ENCODE peak calls at places on chromosomes 13 and 19, in seven cellular contexts. One of them, this sample, is unnamed.

GRCh38 chr13:51935326-51936171 is 73.8 kb downstream of the CCDC70 start:
- DNase-seq in stimulated activated CD8-positive, alpha-beta memory T cell treated with anti-CD3 and anti-CD28 coated beads, Interleukin-12 subunit alpha, Interleukin-12 subunit beta, amount 100 ng/mL, for 4 hours: no peak
- DNase-seq in iPS DF 6.9: no peak
- DNase-seq in anterior cingulate cortex: no peak
- DNase-seq in WTC11: peak
- DNase-seq in stimulated activated CD4-positive, alpha-beta T cell treated with anti-CD3 and anti-CD28 coated beads, Interleukin-1b, Interleukin-23, amount 100 ng/mL, for 1 hour: no peak
- DNase-seq in cardiac muscle cell: peak
- DNase-seq in this sample: peak

GRCh38 chr13:51684076-51684475 is 99.8 kb downstream of the WDFY2 start:
- DNase-seq in iPS DF 6.9: no peak
- DNase-seq in stimulated activated CD8-positive, alpha-beta memory T cell treated with anti-CD3 and anti-CD28 coated beads, Interleukin-12 subunit alpha, Interleukin-12 subunit beta, amount 100 ng/mL, for 4 hours: no peak
- DNase-seq in cardiac muscle cell: peak
- DNase-seq in anterior cingulate cortex: no peak
- DNase-seq in stimulated activated CD4-positive, alpha-beta T cell treated with anti-CD3 and anti-CD28 coated beads, Interleukin-1b, Interleukin-23, amount 100 ng/mL, for 1 hour: no peak
- DNase-seq in WTC11: no peak
- DNase-seq in this sample: no peak

GRCh38 chr13:66665991-66666390 is 564.1 kb downstream of the PCDH9 start:
- DNase-seq in stimulated activated CD4-positive, alpha-beta T cell treated with anti-CD3 and anti-CD28 coated beads, Interleukin-1b, Interleukin-23, amount 100 ng/mL, for 1 hour: no peak
- DNase-seq in anterior cingulate cortex: no peak
- DNase-seq in WTC11: peak
- DNase-seq in stimulated activated CD8-positive, alpha-beta memory T cell treated with anti-CD3 and anti-CD28 coated beads, Interleukin-12 subunit alpha, Interleukin-12 subunit beta, amount 100 ng/mL, for 4 hours: no peak
- DNase-seq in cardiac muscle cell: peak
- DNase-seq in iPS DF 6.9: peak
- DNase-seq in this sample: peak

GRCh38 chr13:51148952-51149573 is 38.0 kb upstream of the C13orf42 start:
- DNase-seq in anterior cingulate cortex: no peak
- DNase-seq in stimulated activated CD8-positive, alpha-beta memory T cell treated with anti-CD3 and anti-CD28 coated beads, Interleukin-12 subunit alpha, Interleukin-12 subunit beta, amount 100 ng/mL, for 4 hours: no peak
- DNase-seq in iPS DF 6.9: no peak
- DNase-seq in stimulated activated CD4-positive, alpha-beta T cell treated with anti-CD3 and anti-CD28 coated beads, Interleukin-1b, Interleukin-23, amount 100 ng/mL, for 1 hour: no peak
- DNase-seq in cardiac muscle cell: peak
- DNase-seq in WTC11: peak
- DNase-seq in this sample: peak

GRCh38 chr13:89845874-89846273 is 1501.6 kb upstream of the MIR17HG start:
- DNase-seq in anterior cingulate cortex: no peak
- DNase-seq in stimulated activated CD8-positive, alpha-beta memory T cell treated with anti-CD3 and anti-CD28 coated beads, Interleukin-12 subunit alpha, Interleukin-12 subunit beta, amount 100 ng/mL, for 4 hours: no peak
- DNase-seq in WTC11: no peak
- DNase-seq in cardiac muscle cell: no peak
- DNase-seq in stimulated activated CD4-positive, alpha-beta T cell treated with anti-CD3 and anti-CD28 coated beads, Interleukin-1b, Interleukin-23, amount 100 ng/mL, for 1 hour: no peak
- DNase-seq in iPS DF 6.9: no peak
- DNase-seq in this sample: no peak

GRCh38 chr13:39415403-39415802 is 187.6 kb downstream of the LHFPL6 start:
- DNase-seq in WTC11: peak
- DNase-seq in cardiac muscle cell: peak
- DNase-seq in iPS DF 6.9: no peak
- DNase-seq in stimulated activated CD4-positive, alpha-beta T cell treated with anti-CD3 and anti-CD28 coated beads, Interleukin-1b, Interleukin-23, amount 100 ng/mL, for 1 hour: no peak
- DNase-seq in anterior cingulate cortex: no peak
- DNase-seq in stimulated activated CD8-positive, alpha-beta memory T cell treated with anti-CD3 and anti-CD28 coated beads, Interleukin-12 subunit alpha, Interleukin-12 subunit beta, amount 100 ng/mL, for 4 hours: no peak
- DNase-seq in this sample: peak

GRCh38 chr19:10061717-10062310 is 24.3 kb upstream of the SHFL start:
- DNase-seq in cardiac muscle cell: peak
- DNase-seq in WTC11: peak
- DNase-seq in anterior cingulate cortex: no peak
- DNase-seq in iPS DF 6.9: no peak
- DNase-seq in stimulated activated CD4-positive, alpha-beta T cell treated with anti-CD3 and anti-CD28 coated beads, Interleukin-1b, Interleukin-23, amount 100 ng/mL, for 1 hour: no peak
- DNase-seq in stimulated activated CD8-positive, alpha-beta memory T cell treated with anti-CD3 and anti-CD28 coated beads, Interleukin-12 subunit alpha, Interleukin-12 subunit beta, amount 100 ng/mL, for 4 hours: no peak
- DNase-seq in this sample: peak

GRCh38 chr13:76812971-76813691 is 73.1 kb downstream of the KCTD12 start:
- DNase-seq in WTC11: no peak
- DNase-seq in anterior cingulate cortex: no peak
- DNase-seq in stimulated activated CD4-positive, alpha-beta T cell treated with anti-CD3 and anti-CD28 coated beads, Interleukin-1b, Interleukin-23, amount 100 ng/mL, for 1 hour: no peak
- DNase-seq in cardiac muscle cell: peak
- DNase-seq in stimulated activated CD8-positive, alpha-beta memory T cell treated with anti-CD3 and anti-CD28 coated beads, Interleukin-12 subunit alpha, Interleukin-12 subunit beta, amount 100 ng/mL, for 4 hours: no peak
- DNase-seq in iPS DF 6.9: no peak
- DNase-seq in this sample: no peak

GRCh38 chr13:99955747-99956472 is 15.7 kb downstream of the ZIC5 start:
- DNase-seq in WTC11: peak
- DNase-seq in stimulated activated CD8-positive, alpha-beta memory T cell treated with anti-CD3 and anti-CD28 coated beads, Interleukin-12 subunit alpha, Interleukin-12 subunit beta, amount 100 ng/mL, for 4 hours: no peak
- DNase-seq in anterior cingulate cortex: no peak
- DNase-seq in stimulated activated CD4-positive, alpha-beta T cell treated with anti-CD3 and anti-CD28 coated beads, Interleukin-1b, Interleukin-23, amount 100 ng/mL, for 1 hour: no peak
- DNase-seq in iPS DF 6.9: no peak
- DNase-seq in cardiac muscle cell: peak
- DNase-seq in this sample: peak

GRCh38 chr19:41085748-41086415 is 2.4 kb upstream of the CYP2A13 start:
- DNase-seq in stimulated activated CD8-positive, alpha-beta memory T cell treated with anti-CD3 and anti-CD28 coated beads, Interleukin-12 subunit alpha, Interleukin-12 subunit beta, amount 100 ng/mL, for 4 hours: no peak
- DNase-seq in iPS DF 6.9: no peak
- DNase-seq in anterior cingulate cortex: no peak
- DNase-seq in stimulated activated CD4-positive, alpha-beta T cell treated with anti-CD3 and anti-CD28 coated beads, Interleukin-1b, Interleukin-23, amount 100 ng/mL, for 1 hour: no peak
- DNase-seq in WTC11: no peak
- DNase-seq in cardiac muscle cell: no peak
- DNase-seq in this sample: no peak

GRCh38 chr19:42132030-42132628 is at the start of gene POU2F2:
- DNase-seq in stimulated activated CD4-positive, alpha-beta T cell treated with anti-CD3 and anti-CD28 coated beads, Interleukin-1b, Interleukin-23, amount 100 ng/mL, for 1 hour: peak
- DNase-seq in stimulated activated CD8-positive, alpha-beta memory T cell treated with anti-CD3 and anti-CD28 coated beads, Interleukin-12 subunit alpha, Interleukin-12 subunit beta, amount 100 ng/mL, for 4 hours: peak
- DNase-seq in anterior cingulate cortex: no peak
- DNase-seq in iPS DF 6.9: no peak
- DNase-seq in cardiac muscle cell: no peak
- DNase-seq in WTC11: peak
- DNase-seq in this sample: peak

GRCh38 chr13:46896346-46897138 is at the start of gene HTR2A:
- DNase-seq in stimulated activated CD8-positive, alpha-beta memory T cell treated with anti-CD3 and anti-CD28 coated beads, Interleukin-12 subunit alpha, Interleukin-12 subunit beta, amount 100 ng/mL, for 4 hours: no peak
- DNase-seq in stimulated activated CD4-positive, alpha-beta T cell treated with anti-CD3 and anti-CD28 coated beads, Interleukin-1b, Interleukin-23, amount 100 ng/mL, for 1 hour: no peak
- DNase-seq in anterior cingulate cortex: no peak
- DNase-seq in iPS DF 6.9: no peak
- DNase-seq in WTC11: no peak
- DNase-seq in cardiac muscle cell: peak
- DNase-seq in this sample: peak

GRCh38 chr13:28564030-28564429 is 69.1 kb upstream of the FLT1 start:
- DNase-seq in stimulated activated CD4-positive, alpha-beta T cell treated with anti-CD3 and anti-CD28 coated beads, Interleukin-1b, Interleukin-23, amount 100 ng/mL, for 1 hour: no peak
- DNase-seq in WTC11: no peak
- DNase-seq in cardiac muscle cell: no peak
- DNase-seq in anterior cingulate cortex: no peak
- DNase-seq in stimulated activated CD8-positive, alpha-beta memory T cell treated with anti-CD3 and anti-CD28 coated beads, Interleukin-12 subunit alpha, Interleukin-12 subunit beta, amount 100 ng/mL, for 4 hours: no peak
- DNase-seq in iPS DF 6.9: no peak
- DNase-seq in this sample: no peak

GRCh38 chr13:74210693-74211393 is 76.6 kb upstream of the KLF12 start:
- DNase-seq in stimulated activated CD8-positive, alpha-beta memory T cell treated with anti-CD3 and anti-CD28 coated beads, Interleukin-12 subunit alpha, Interleukin-12 subunit beta, amount 100 ng/mL, for 4 hours: no peak
- DNase-seq in WTC11: no peak
- DNase-seq in anterior cingulate cortex: no peak
- DNase-seq in stimulated activated CD4-positive, alpha-beta T cell treated with anti-CD3 and anti-CD28 coated beads, Interleukin-1b, Interleukin-23, amount 100 ng/mL, for 1 hour: no peak
- DNase-seq in cardiac muscle cell: peak
- DNase-seq in iPS DF 6.9: no peak
- DNase-seq in this sample: no peak

GRCh38 chr19:16297575-16298178 is 26.9 kb upstream of the KLF2 start:
- DNase-seq in cardiac muscle cell: no peak
- DNase-seq in iPS DF 6.9: no peak
- DNase-seq in WTC11: no peak
- DNase-seq in anterior cingulate cortex: no peak
- DNase-seq in stimulated activated CD4-positive, alpha-beta T cell treated with anti-CD3 and anti-CD28 coated beads, Interleukin-1b, Interleukin-23, amount 100 ng/mL, for 1 hour: no peak
- DNase-seq in stimulated activated CD8-positive, alpha-beta memory T cell treated with anti-CD3 and anti-CD28 coated beads, Interleukin-12 subunit alpha, Interleukin-12 subunit beta, amount 100 ng/mL, for 4 hours: no peak
- DNase-seq in this sample: no peak

GRCh38 chr19:508204-509150 is 1.2 kb downstream of the TPGS1 start:
- DNase-seq in iPS DF 6.9: no peak
- DNase-seq in cardiac muscle cell: no peak
- DNase-seq in WTC11: no peak
- DNase-seq in stimulated activated CD4-positive, alpha-beta T cell treated with anti-CD3 and anti-CD28 coated beads, Interleukin-1b, Interleukin-23, amount 100 ng/mL, for 1 hour: no peak
- DNase-seq in stimulated activated CD8-positive, alpha-beta memory T cell treated with anti-CD3 and anti-CD28 coated beads, Interleukin-12 subunit alpha, Interleukin-12 subunit beta, amount 100 ng/mL, for 4 hours: no peak
- DNase-seq in anterior cingulate cortex: no peak
- DNase-seq in this sample: no peak

GRCh38 chr19:39587496-39587895 is 14.8 kb upstream of the LGALS13 start:
- DNase-seq in anterior cingulate cortex: no peak
- DNase-seq in stimulated activated CD8-positive, alpha-beta memory T cell treated with anti-CD3 and anti-CD28 coated beads, Interleukin-12 subunit alpha, Interleukin-12 subunit beta, amount 100 ng/mL, for 4 hours: no peak
- DNase-seq in cardiac muscle cell: no peak
- DNase-seq in iPS DF 6.9: no peak
- DNase-seq in WTC11: no peak
- DNase-seq in stimulated activated CD4-positive, alpha-beta T cell treated with anti-CD3 and anti-CD28 coated beads, Interleukin-1b, Interleukin-23, amount 100 ng/mL, for 1 hour: no peak
- DNase-seq in this sample: no peak

GRCh38 chr19:33040994-33041827 is 23.5 kb downstream of the RHPN2 start:
- DNase-seq in stimulated activated CD8-positive, alpha-beta memory T cell treated with anti-CD3 and anti-CD28 coated beads, Interleukin-12 subunit alpha, Interleukin-12 subunit beta, amount 100 ng/mL, for 4 hours: no peak
- DNase-seq in anterior cingulate cortex: no peak
- DNase-seq in WTC11: no peak
- DNase-seq in cardiac muscle cell: peak
- DNase-seq in stimulated activated CD4-positive, alpha-beta T cell treated with anti-CD3 and anti-CD28 coated beads, Interleukin-1b, Interleukin-23, amount 100 ng/mL, for 1 hour: no peak
- DNase-seq in iPS DF 6.9: no peak
- DNase-seq in this sample: no peak

GRCh38 chr19:44968118-44968517 is 12.9 kb downstream of the CLPTM1 start:
- DNase-seq in cardiac muscle cell: no peak
- DNase-seq in stimulated activated CD4-positive, alpha-beta T cell treated with anti-CD3 and anti-CD28 coated beads, Interleukin-1b, Interleukin-23, amount 100 ng/mL, for 1 hour: no peak
- DNase-seq in iPS DF 6.9: no peak
- DNase-seq in stimulated activated CD8-positive, alpha-beta memory T cell treated with anti-CD3 and anti-CD28 coated beads, Interleukin-12 subunit alpha, Interleukin-12 subunit beta, amount 100 ng/mL, for 4 hours: no peak
- DNase-seq in anterior cingulate cortex: no peak
- DNase-seq in WTC11: no peak
- DNase-seq in this sample: no peak

GRCh38 chr13:30142502-30143211 is 164.7 kb downstream of the KATNAL1 start:
- DNase-seq in stimulated activated CD4-positive, alpha-beta T cell treated with anti-CD3 and anti-CD28 coated beads, Interleukin-1b, Interleukin-23, amount 100 ng/mL, for 1 hour: no peak
- DNase-seq in anterior cingulate cortex: peak
- DNase-seq in stimulated activated CD8-positive, alpha-beta memory T cell treated with anti-CD3 and anti-CD28 coated beads, Interleukin-12 subunit alpha, Interleukin-12 subunit beta, amount 100 ng/mL, for 4 hours: no peak
- DNase-seq in cardiac muscle cell: peak
- DNase-seq in iPS DF 6.9: no peak
- DNase-seq in WTC11: no peak
- DNase-seq in this sample: peak

GRCh38 chr19:47821460-47822020 is at the start of gene CRX:
- DNase-seq in cardiac muscle cell: no peak
- DNase-seq in anterior cingulate cortex: no peak
- DNase-seq in WTC11: no peak
- DNase-seq in stimulated activated CD4-positive, alpha-beta T cell treated with anti-CD3 and anti-CD28 coated beads, Interleukin-1b, Interleukin-23, amount 100 ng/mL, for 1 hour: no peak
- DNase-seq in iPS DF 6.9: no peak
- DNase-seq in stimulated activated CD8-positive, alpha-beta memory T cell treated with anti-CD3 and anti-CD28 coated beads, Interleukin-12 subunit alpha, Interleukin-12 subunit beta, amount 100 ng/mL, for 4 hours: no peak
- DNase-seq in this sample: no peak

GRCh38 chr13:98782654-98783053 is 30.2 kb upstream of the SLC15A1 start:
- DNase-seq in stimulated activated CD8-positive, alpha-beta memory T cell treated with anti-CD3 and anti-CD28 coated beads, Interleukin-12 subunit alpha, Interleukin-12 subunit beta, amount 100 ng/mL, for 4 hours: no peak
- DNase-seq in stimulated activated CD4-positive, alpha-beta T cell treated with anti-CD3 and anti-CD28 coated beads, Interleukin-1b, Interleukin-23, amount 100 ng/mL, for 1 hour: no peak
- DNase-seq in iPS DF 6.9: no peak
- DNase-seq in cardiac muscle cell: peak
- DNase-seq in anterior cingulate cortex: no peak
- DNase-seq in WTC11: no peak
- DNase-seq in this sample: no peak

GRCh38 chr19:18174983-18175382 is 1.4 kb downstream of the IFI30 start:
- DNase-seq in stimulated activated CD8-positive, alpha-beta memory T cell treated with anti-CD3 and anti-CD28 coated beads, Interleukin-12 subunit alpha, Interleukin-12 subunit beta, amount 100 ng/mL, for 4 hours: no peak
- DNase-seq in iPS DF 6.9: no peak
- DNase-seq in anterior cingulate cortex: no peak
- DNase-seq in WTC11: no peak
- DNase-seq in cardiac muscle cell: no peak
- DNase-seq in stimulated activated CD4-positive, alpha-beta T cell treated with anti-CD3 and anti-CD28 coated beads, Interleukin-1b, Interleukin-23, amount 100 ng/mL, for 1 hour: no peak
- DNase-seq in this sample: no peak

GRCh38 chr13:111323950-111324651 is 3.7 kb downstream of the TEX29 start:
- DNase-seq in anterior cingulate cortex: no peak
- DNase-seq in cardiac muscle cell: no peak
- DNase-seq in stimulated activated CD8-positive, alpha-beta memory T cell treated with anti-CD3 and anti-CD28 coated beads, Interleukin-12 subunit alpha, Interleukin-12 subunit beta, amount 100 ng/mL, for 4 hours: no peak
- DNase-seq in stimulated activated CD4-positive, alpha-beta T cell treated with anti-CD3 and anti-CD28 coated beads, Interleukin-1b, Interleukin-23, amount 100 ng/mL, for 1 hour: no peak
- DNase-seq in iPS DF 6.9: no peak
- DNase-seq in WTC11: no peak
- DNase-seq in this sample: no peak

GRCh38 chr13:110177790-110178189 is 129.2 kb downstream of the COL4A1 start:
- DNase-seq in stimulated activated CD4-positive, alpha-beta T cell treated with anti-CD3 and anti-CD28 coated beads, Interleukin-1b, Interleukin-23, amount 100 ng/mL, for 1 hour: no peak
- DNase-seq in stimulated activated CD8-positive, alpha-beta memory T cell treated with anti-CD3 and anti-CD28 coated beads, Interleukin-12 subunit alpha, Interleukin-12 subunit beta, amount 100 ng/mL, for 4 hours: no peak
- DNase-seq in cardiac muscle cell: no peak
- DNase-seq in anterior cingulate cortex: no peak
- DNase-seq in iPS DF 6.9: no peak
- DNase-seq in WTC11: no peak
- DNase-seq in this sample: no peak

GRCh38 chr19:4319067-4319718 is 14.8 kb downstream of the FSD1 start:
- DNase-seq in iPS DF 6.9: no peak
- DNase-seq in cardiac muscle cell: no peak
- DNase-seq in WTC11: no peak
- DNase-seq in stimulated activated CD8-positive, alpha-beta memory T cell treated with anti-CD3 and anti-CD28 coated beads, Interleukin-12 subunit alpha, Interleukin-12 subunit beta, amount 100 ng/mL, for 4 hours: no peak
- DNase-seq in stimulated activated CD4-positive, alpha-beta T cell treated with anti-CD3 and anti-CD28 coated beads, Interleukin-1b, Interleukin-23, amount 100 ng/mL, for 1 hour: no peak
- DNase-seq in anterior cingulate cortex: no peak
- DNase-seq in this sample: no peak

GRCh38 chr13:45092668-45093067 is 27.6 kb upstream of the GTF2F2 start:
- DNase-seq in stimulated activated CD4-positive, alpha-beta T cell treated with anti-CD3 and anti-CD28 coated beads, Interleukin-1b, Interleukin-23, amount 100 ng/mL, for 1 hour: no peak
- DNase-seq in cardiac muscle cell: peak
- DNase-seq in WTC11: no peak
- DNase-seq in iPS DF 6.9: no peak
- DNase-seq in anterior cingulate cortex: no peak
- DNase-seq in stimulated activated CD8-positive, alpha-beta memory T cell treated with anti-CD3 and anti-CD28 coated beads, Interleukin-12 subunit alpha, Interleukin-12 subunit beta, amount 100 ng/mL, for 4 hours: no peak
- DNase-seq in this sample: no peak

GRCh38 chr19:8695911-8696310 is 2.7 kb downstream of the ACTL9 start:
- DNase-seq in stimulated activated CD8-positive, alpha-beta memory T cell treated with anti-CD3 and anti-CD28 coated beads, Interleukin-12 subunit alpha, Interleukin-12 subunit beta, amount 100 ng/mL, for 4 hours: no peak
- DNase-seq in iPS DF 6.9: no peak
- DNase-seq in stimulated activated CD4-positive, alpha-beta T cell treated with anti-CD3 and anti-CD28 coated beads, Interleukin-1b, Interleukin-23, amount 100 ng/mL, for 1 hour: no peak
- DNase-seq in anterior cingulate cortex: no peak
- DNase-seq in WTC11: no peak
- DNase-seq in cardiac muscle cell: no peak
- DNase-seq in this sample: no peak

GRCh38 chr13:111371211-111371610 is 50.8 kb downstream of the TEX29 start:
- DNase-seq in stimulated activated CD8-positive, alpha-beta memory T cell treated with anti-CD3 and anti-CD28 coated beads, Interleukin-12 subunit alpha, Interleukin-12 subunit beta, amount 100 ng/mL, for 4 hours: no peak
- DNase-seq in cardiac muscle cell: peak
- DNase-seq in anterior cingulate cortex: no peak
- DNase-seq in WTC11: no peak
- DNase-seq in iPS DF 6.9: no peak
- DNase-seq in stimulated activated CD4-positive, alpha-beta T cell treated with anti-CD3 and anti-CD28 coated beads, Interleukin-1b, Interleukin-23, amount 100 ng/mL, for 1 hour: no peak
- DNase-seq in this sample: no peak

GRCh38 chr13:27562457-27562856 is 57.9 kb downstream of the LNX2 start:
- DNase-seq in iPS DF 6.9: no peak
- DNase-seq in anterior cingulate cortex: no peak
- DNase-seq in WTC11: no peak
- DNase-seq in stimulated activated CD4-positive, alpha-beta T cell treated with anti-CD3 and anti-CD28 coated beads, Interleukin-1b, Interleukin-23, amount 100 ng/mL, for 1 hour: no peak
- DNase-seq in cardiac muscle cell: no peak
- DNase-seq in stimulated activated CD8-positive, alpha-beta memory T cell treated with anti-CD3 and anti-CD28 coated beads, Interleukin-12 subunit alpha, Interleukin-12 subunit beta, amount 100 ng/mL, for 4 hours: no peak
- DNase-seq in this sample: no peak

GRCh38 chr13:39370554-39370953 is 232.4 kb downstream of the LHFPL6 start:
- DNase-seq in stimulated activated CD4-positive, alpha-beta T cell treated with anti-CD3 and anti-CD28 coated beads, Interleukin-1b, Interleukin-23, amount 100 ng/mL, for 1 hour: no peak
- DNase-seq in WTC11: no peak
- DNase-seq in iPS DF 6.9: no peak
- DNase-seq in anterior cingulate cortex: no peak
- DNase-seq in cardiac muscle cell: no peak
- DNase-seq in stimulated activated CD8-positive, alpha-beta memory T cell treated with anti-CD3 and anti-CD28 coated beads, Interleukin-12 subunit alpha, Interleukin-12 subunit beta, amount 100 ng/mL, for 4 hours: no peak
- DNase-seq in this sample: no peak

This sample was measured in GM23338.